ENCODE peak calls at places on chromosomes 12 and 14, in seven cellular contexts. One of them, this sample, is unnamed.

GRCh38 chr12:89874146-89874545 is 165.5 kb upstream of the ATP2B1 start:
- DNase-seq in IMR-90: peak
- DNase-seq in adrenal gland: no peak
- DNase-seq in OCI-LY7: no peak
- DNase-seq in heart left ventricle: peak
- DNase-seq in fibroblast of lung: peak
- DNase-seq in GM23338: no peak
- DNase-seq in this sample: no peak

GRCh38 chr12:32671930-32672785 is 6.9 kb upstream of the DNM1L start:
- DNase-seq in fibroblast of lung: peak
- DNase-seq in OCI-LY7: peak
- DNase-seq in heart left ventricle: peak
- DNase-seq in adrenal gland: peak
- DNase-seq in GM23338: peak
- DNase-seq in IMR-90: peak
- DNase-seq in this sample: peak

GRCh38 chr14:90788031-90788430 is 28.2 kb downstream of the TTC7B start:
- DNase-seq in heart left ventricle: no peak
- DNase-seq in fibroblast of lung: no peak
- DNase-seq in adrenal gland: no peak
- DNase-seq in IMR-90: no peak
- DNase-seq in GM23338: no peak
- DNase-seq in OCI-LY7: no peak
- DNase-seq in this sample: no peak

GRCh38 chr12:101749657-101750056 is 10.4 kb upstream of the SYCP3 start:
- DNase-seq in heart left ventricle: no peak
- DNase-seq in GM23338: no peak
- DNase-seq in OCI-LY7: no peak
- DNase-seq in adrenal gland: no peak
- DNase-seq in fibroblast of lung: no peak
- DNase-seq in IMR-90: no peak
- DNase-seq in this sample: no peak

GRCh38 chr12:52789637-52790426 is 6.1 kb downstream of the KRT3 start:
- DNase-seq in IMR-90: no peak
- DNase-seq in fibroblast of lung: no peak
- DNase-seq in adrenal gland: no peak
- DNase-seq in OCI-LY7: no peak
- DNase-seq in heart left ventricle: no peak
- DNase-seq in GM23338: peak
- DNase-seq in this sample: no peak

GRCh38 chr14:25055998-25056687 is 6.2 kb upstream of the STXBP6 start:
- DNase-seq in IMR-90: peak
- DNase-seq in OCI-LY7: no peak
- DNase-seq in fibroblast of lung: peak
- DNase-seq in GM23338: no peak
- DNase-seq in adrenal gland: no peak
- DNase-seq in heart left ventricle: no peak
- DNase-seq in this sample: no peak

GRCh38 chr14:25237845-25238244 is 187.9 kb upstream of the STXBP6 start:
- DNase-seq in heart left ventricle: no peak
- DNase-seq in adrenal gland: no peak
- DNase-seq in IMR-90: peak
- DNase-seq in GM23338: peak
- DNase-seq in OCI-LY7: peak
- DNase-seq in fibroblast of lung: peak
- DNase-seq in this sample: no peak

GRCh38 chr14:67641902-67642749 is 22.4 kb downstream of the ARG2 start:
- DNase-seq in IMR-90: no peak
- DNase-seq in heart left ventricle: no peak
- DNase-seq in adrenal gland: no peak
- DNase-seq in fibroblast of lung: no peak
- DNase-seq in OCI-LY7: no peak
- DNase-seq in GM23338: no peak
- DNase-seq in this sample: no peak

GRCh38 chr14:54219281-54220121 is 177.3 kb upstream of the CDKN3 start:
- DNase-seq in adrenal gland: no peak
- DNase-seq in GM23338: peak
- DNase-seq in heart left ventricle: no peak
- DNase-seq in IMR-90: no peak
- DNase-seq in fibroblast of lung: no peak
- DNase-seq in OCI-LY7: no peak
- DNase-seq in this sample: no peak

GRCh38 chr14:32938719-32939253 is at the start of gene NPAS3:
- DNase-seq in GM23338: peak
- DNase-seq in OCI-LY7: no peak
- DNase-seq in adrenal gland: peak
- DNase-seq in IMR-90: no peak
- DNase-seq in fibroblast of lung: no peak
- DNase-seq in heart left ventricle: peak
- DNase-seq in this sample: no peak

GRCh38 chr14:98633380-98633779 is 638.6 kb downstream of the BCL11B start:
- DNase-seq in OCI-LY7: no peak
- DNase-seq in IMR-90: no peak
- DNase-seq in adrenal gland: no peak
- DNase-seq in GM23338: no peak
- DNase-seq in heart left ventricle: no peak
- DNase-seq in fibroblast of lung: no peak
- DNase-seq in this sample: no peak

GRCh38 chr14:60736494-60736893 is 1.9 kb downstream of the MNAT1 start:
- DNase-seq in adrenal gland: no peak
- DNase-seq in IMR-90: peak
- DNase-seq in fibroblast of lung: peak
- DNase-seq in GM23338: peak
- DNase-seq in OCI-LY7: no peak
- DNase-seq in heart left ventricle: no peak
- DNase-seq in this sample: no peak

GRCh38 chr12:77204055-77204454 is 138.7 kb upstream of the E2F7 start:
- DNase-seq in IMR-90: peak
- DNase-seq in fibroblast of lung: peak
- DNase-seq in adrenal gland: no peak
- DNase-seq in heart left ventricle: no peak
- DNase-seq in OCI-LY7: no peak
- DNase-seq in GM23338: peak
- DNase-seq in this sample: no peak

GRCh38 chr14:24215495-24216344 is at the start of gene MDP1:
- DNase-seq in fibroblast of lung: peak
- DNase-seq in OCI-LY7: peak
- DNase-seq in GM23338: peak
- DNase-seq in IMR-90: peak
- DNase-seq in adrenal gland: peak
- DNase-seq in heart left ventricle: peak
- DNase-seq in this sample: peak

GRCh38 chr14:92651106-92651792 is 97.2 kb downstream of the LGMN start:
- DNase-seq in GM23338: no peak
- DNase-seq in IMR-90: no peak
- DNase-seq in fibroblast of lung: no peak
- DNase-seq in OCI-LY7: peak
- DNase-seq in adrenal gland: no peak
- DNase-seq in heart left ventricle: peak
- DNase-seq in this sample: no peak

GRCh38 chr14:92649934-92650545 is 98.4 kb downstream of the LGMN start:
- DNase-seq in OCI-LY7: no peak
- DNase-seq in adrenal gland: peak
- DNase-seq in fibroblast of lung: peak
- DNase-seq in heart left ventricle: peak
- DNase-seq in IMR-90: peak
- DNase-seq in GM23338: no peak
- DNase-seq in this sample: peak

GRCh38 chr14:92649066-92649465 is 99.4 kb downstream of the LGMN start:
- DNase-seq in fibroblast of lung: no peak
- DNase-seq in GM23338: no peak
- DNase-seq in IMR-90: no peak
- DNase-seq in OCI-LY7: no peak
- DNase-seq in adrenal gland: no peak
- DNase-seq in heart left ventricle: no peak
- DNase-seq in this sample: no peak

GRCh38 chr14:92651793-92652382 is 96.5 kb downstream of the LGMN start:
- DNase-seq in heart left ventricle: peak
- DNase-seq in OCI-LY7: no peak
- DNase-seq in IMR-90: no peak
- DNase-seq in GM23338: no peak
- DNase-seq in fibroblast of lung: no peak
- DNase-seq in adrenal gland: peak
- DNase-seq in this sample: no peak

DNA sequence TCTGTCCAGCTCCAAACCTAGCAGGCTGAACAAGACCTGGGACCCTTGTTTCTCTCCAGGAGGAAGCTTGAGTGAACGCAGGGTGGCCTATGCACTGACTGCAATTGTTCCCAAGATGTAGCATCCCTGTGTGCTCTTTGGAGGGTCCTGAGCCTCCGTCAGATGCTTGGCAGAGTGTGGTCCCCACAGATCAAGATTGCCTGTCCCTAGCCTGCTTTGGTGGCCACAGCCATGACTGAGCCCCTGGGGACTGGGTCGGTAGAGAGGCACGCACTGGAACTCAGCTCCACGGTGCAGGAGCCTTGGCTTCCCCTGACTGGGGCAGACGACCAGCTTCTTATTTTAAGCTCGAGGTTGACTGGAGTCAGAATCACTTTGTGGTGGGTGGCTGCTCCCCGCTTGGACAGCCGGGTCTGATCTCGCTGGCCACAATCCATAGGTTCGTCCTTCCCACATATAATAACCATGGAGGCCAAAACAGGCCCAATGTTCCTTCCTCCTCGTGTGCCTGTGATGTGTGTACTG is 97.8 kb downstream of the LGMN start:
- DNase-seq in OCI-LY7: no peak
- DNase-seq in IMR-90: no peak
- DNase-seq in GM23338: no peak
- DNase-seq in fibroblast of lung: no peak
- DNase-seq in heart left ventricle: no peak
- DNase-seq in adrenal gland: no peak
- DNase-seq in this sample: no peak
- H3K27ac ChIP-seq in OCI-LY7: no peak
- H3K27ac ChIP-seq in IMR-90: peak
- H3K27ac ChIP-seq in GM23338: no peak
- H3K27ac ChIP-seq in fibroblast of lung: peak
- H3K27ac ChIP-seq in heart left ventricle: peak
- H3K27ac ChIP-seq in adrenal gland: peak
- H3K27ac ChIP-seq in this sample: peak

DNA sequence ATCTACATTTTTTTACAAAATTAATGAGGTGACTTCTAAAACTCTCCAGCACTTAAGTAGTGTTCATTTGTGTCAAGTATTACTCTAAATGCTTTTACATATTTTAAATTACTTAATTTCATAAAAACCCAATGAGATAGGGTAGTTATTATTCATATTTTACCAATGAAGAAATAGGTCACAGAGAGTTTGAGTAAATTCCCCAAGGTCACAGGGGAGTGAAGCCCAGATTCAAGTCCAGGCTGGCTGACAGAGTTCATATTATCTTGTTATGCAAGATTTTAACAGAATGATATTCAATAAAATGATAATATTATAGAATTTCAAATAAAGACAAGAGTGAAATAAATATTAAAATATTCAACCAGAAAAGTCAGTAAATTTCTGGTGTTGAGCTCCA is 672.8 kb upstream of the FLRT2 start:
- DNase-seq in OCI-LY7: no peak
- DNase-seq in heart left ventricle: no peak
- DNase-seq in fibroblast of lung: no peak
- DNase-seq in IMR-90: no peak
- DNase-seq in adrenal gland: peak
- DNase-seq in GM23338: no peak
- DNase-seq in this sample: no peak
- TF ChIP-seq CTCF in OCI-LY7: no peak
- TF ChIP-seq CTCF in heart left ventricle: no peak
- TF ChIP-seq CTCF in fibroblast of lung: no peak
- TF ChIP-seq CTCF in IMR-90: no peak
- TF ChIP-seq CTCF in adrenal gland: no peak
- TF ChIP-seq CTCF in GM23338: no peak
- TF ChIP-seq CTCF in this sample: no peak

GRCh38 chr12:105659355-105660075 is 329.0 kb downstream of the C12orf75 start:
- DNase-seq in GM23338: no peak
- DNase-seq in heart left ventricle: peak
- DNase-seq in IMR-90: no peak
- DNase-seq in OCI-LY7: no peak
- DNase-seq in fibroblast of lung: no peak
- DNase-seq in adrenal gland: no peak
- DNase-seq in this sample: no peak

GRCh38 chr12:105658389-105658788 is 327.9 kb downstream of the C12orf75 start:
- DNase-seq in IMR-90: no peak
- DNase-seq in adrenal gland: no peak
- DNase-seq in heart left ventricle: peak
- DNase-seq in fibroblast of lung: no peak
- DNase-seq in OCI-LY7: no peak
- DNase-seq in GM23338: no peak
- DNase-seq in this sample: no peak

GRCh38 chr12:105654606-105655005 is 324.1 kb downstream of the C12orf75 start:
- DNase-seq in heart left ventricle: no peak
- DNase-seq in adrenal gland: no peak
- DNase-seq in OCI-LY7: no peak
- DNase-seq in GM23338: no peak
- DNase-seq in IMR-90: no peak
- DNase-seq in fibroblast of lung: no peak
- DNase-seq in this sample: no peak
- H3K27ac ChIP-seq in heart left ventricle: no peak
- H3K27ac ChIP-seq in adrenal gland: no peak
- H3K27ac ChIP-seq in OCI-LY7: no peak
- H3K27ac ChIP-seq in GM23338: no peak
- H3K27ac ChIP-seq in IMR-90: no peak
- H3K27ac ChIP-seq in fibroblast of lung: no peak
- H3K27ac ChIP-seq in this sample: no peak

GRCh38 chr14:92513204-92513965 is at the start of gene RIN3:
- DNase-seq in fibroblast of lung: peak
- DNase-seq in adrenal gland: peak
- DNase-seq in IMR-90: peak
- DNase-seq in heart left ventricle: peak
- DNase-seq in OCI-LY7: no peak
- DNase-seq in GM23338: peak
- DNase-seq in this sample: peak

GRCh38 chr14:92513966-92514843 is 624 bp downstream of the RIN3 start:
- DNase-seq in OCI-LY7: no peak
- DNase-seq in adrenal gland: no peak
- DNase-seq in heart left ventricle: no peak
- DNase-seq in GM23338: peak
- DNase-seq in fibroblast of lung: peak
- DNase-seq in IMR-90: peak
- DNase-seq in this sample: no peak

GRCh38 chr14:92511472-92512247 is 1.9 kb upstream of the RIN3 start:
- DNase-seq in adrenal gland: peak
- DNase-seq in fibroblast of lung: peak
- DNase-seq in IMR-90: peak
- DNase-seq in heart left ventricle: peak
- DNase-seq in GM23338: no peak
- DNase-seq in OCI-LY7: no peak
- DNase-seq in this sample: peak

GRCh38 chr14:92512807-92513203 is 776 bp upstream of the RIN3 start:
- DNase-seq in adrenal gland: no peak
- DNase-seq in OCI-LY7: no peak
- DNase-seq in GM23338: no peak
- DNase-seq in heart left ventricle: no peak
- DNase-seq in IMR-90: no peak
- DNase-seq in fibroblast of lung: no peak
- DNase-seq in this sample: no peak

DNA sequence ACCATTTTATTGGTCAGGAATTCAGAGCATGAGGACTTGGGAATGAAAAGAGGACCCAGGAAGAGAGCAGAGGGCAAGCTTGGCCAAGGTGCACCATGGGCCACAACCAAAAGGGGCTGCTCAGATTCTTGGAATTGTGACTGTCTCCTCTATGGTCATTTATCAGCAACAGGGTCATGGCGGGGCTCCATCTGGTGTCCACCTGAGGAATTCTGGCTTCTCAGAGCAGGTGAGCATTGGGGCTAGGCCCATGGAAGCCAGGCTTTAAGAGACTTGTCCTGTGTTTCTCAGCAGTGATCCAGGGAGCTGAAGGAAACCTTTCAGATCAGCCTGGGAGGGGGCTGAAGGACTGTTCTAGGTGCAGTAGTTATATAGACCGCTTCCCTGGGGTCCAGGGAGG is 2.6 kb upstream of the RIN3 start:
- DNase-seq in GM23338: peak
- DNase-seq in fibroblast of lung: no peak
- DNase-seq in adrenal gland: no peak
- DNase-seq in IMR-90: no peak
- DNase-seq in OCI-LY7: peak
- DNase-seq in heart left ventricle: no peak
- DNase-seq in this sample: no peak
- TF ChIP-seq CTCF in GM23338: peak
- TF ChIP-seq CTCF in fibroblast of lung: no peak
- TF ChIP-seq CTCF in adrenal gland: no peak
- TF ChIP-seq CTCF in IMR-90: no peak
- TF ChIP-seq CTCF in OCI-LY7: peak
- TF ChIP-seq CTCF in heart left ventricle: no peak
- TF ChIP-seq CTCF in this sample: no peak